ENCODE peak calls at places on chromosomes 6 and 20, in four cellular contexts. One of them, this sample, is unnamed.

GRCh38 chr6:140462495-140463311 is 1088.3 kb upstream of the CITED2 start:
- DNase-seq in EL: peak
- DNase-seq in nucleus accumbens: no peak
- DNase-seq in AG08395: peak
- DNase-seq in this sample: peak

GRCh38 chr20:26216025-26216424 is 519.4 kb upstream of the ZNF337 start:
- DNase-seq in AG08395: peak
- DNase-seq in nucleus accumbens: no peak
- DNase-seq in EL: peak
- DNase-seq in this sample: peak

GRCh38 chr20:31485450-31486339 is 10.6 kb downstream of the REM1 start:
- DNase-seq in nucleus accumbens: no peak
- DNase-seq in EL: peak
- DNase-seq in AG08395: peak
- DNase-seq in this sample: peak

GRCh38 chr20:33729101-33729500 is 2.7 kb upstream of the ZNF341 start:
- DNase-seq in nucleus accumbens: no peak
- DNase-seq in EL: no peak
- DNase-seq in AG08395: no peak
- DNase-seq in this sample: no peak

GRCh38 chr6:147395158-147395557 is 113.3 kb upstream of the SAMD5 start:
- DNase-seq in AG08395: no peak
- DNase-seq in nucleus accumbens: no peak
- DNase-seq in EL: peak
- DNase-seq in this sample: no peak

GRCh38 chr6:169887529-169888140 is 136.2 kb downstream of the ERMARD start:
- DNase-seq in AG08395: no peak
- DNase-seq in nucleus accumbens: no peak
- DNase-seq in EL: no peak
- DNase-seq in this sample: no peak

GRCh38 chr6:3324262-3324942 is 65.7 kb downstream of the PSMG4 start:
- DNase-seq in nucleus accumbens: peak
- DNase-seq in EL: peak
- DNase-seq in AG08395: peak
- DNase-seq in this sample: peak

GRCh38 chr6:1597924-1598323 is 11.8 kb upstream of the FOXC1 start:
- DNase-seq in AG08395: no peak
- DNase-seq in EL: peak
- DNase-seq in nucleus accumbens: no peak
- DNase-seq in this sample: no peak

GRCh38 chr20:4045741-4046140 is 30.4 kb upstream of the RNF24 start:
- DNase-seq in nucleus accumbens: no peak
- DNase-seq in AG08395: peak
- DNase-seq in EL: peak
- DNase-seq in this sample: peak